ENCODE peak calls at places on chromosomes 12 and 14, in four cellular contexts. K is H1, L is K562, V is GM12878. J is an unnamed sample.

GRCh38 chr12:114995891-114996290 is 311.9 kb upstream of the TBX3 start:
- DNase-seq in V (no peak), L (no peak), K (no peak), J (no peak)

GRCh38 chr12:288687-289086 is 26.1 kb upstream of the SLC6A13 start:
- DNase-seq in K (no peak), L (no peak), V (no peak), J (no peak)

GRCh38 chr12:80165741-80166140 is 66.4 kb downstream of the OTOGL start:
- DNase-seq in V (no peak), L (no peak), K (no peak), J (no peak)

GRCh38 chr14:102824832-102825231 is 47.6 kb downstream of the TRAF3 start:
- DNase-seq in L (no peak), V (no peak), K (no peak), J (no peak)

GRCh38 chr14:36657409-36658090 is 4.1 kb upstream of the PAX9 start:
- DNase-seq in V (no peak), K (peak; percentile 78), L (no peak), J (no peak)

GRCh38 chr14:101404426-101405170 is 156.7 kb upstream of the DIO3 start:
- DNase-seq in V (no peak), K (no peak), L (no peak), J (no peak)

GRCh38 chr14:101122855-101123129 is 219.3 kb upstream of the RTL1 start:
- DNase-seq in K (peak; percentile 28), V (no peak), L (no peak), J (no peak)

GRCh38 chr12:9669534-9669933 is at the start of gene CLEC2D:
- DNase-seq in K (no peak), L (no peak), V (peak; percentile 95), J (no peak)

GRCh38 chr14:105836730-105837129 is 310.3 kb downstream of the TMEM121 start:
- DNase-seq in K (no peak), V (no peak), L (no peak), J (no peak)

GRCh38 chr12:20007331-20007730 is 361.0 kb upstream of the PDE3A start:
- DNase-seq in K (no peak), V (no peak), L (no peak), J (no peak)

GRCh38 chr14:63773504-63773903 is 45.6 kb upstream of the SGPP1 start:
- DNase-seq in V (no peak), L (no peak), K (no peak), J (no peak)

GRCh38 chr14:94850332-94851211 is 80.7 kb upstream of the GSC start:
- DNase-seq in K (no peak), V (no peak), L (no peak), J (no peak)

GRCh38 chr12:121494093-121494787 is 86.6 kb downstream of the KDM2B start:
- DNase-seq in K (peak; percentile 90), L (peak; percentile 71), V (no peak), J (no peak)

GRCh38 chr14:89041245-89041585 is 216.8 kb downstream of the TTC8 start:
- DNase-seq in L (no peak), V (no peak), K (no peak), J (peak; percentile 93)

GRCh38 chr12:1758887-1759286 is 61.5 kb upstream of the LRTM2 start:
- DNase-seq in K (no peak), L (no peak), V (no peak), J (peak; percentile 75)

GRCh38 chr12:50200507-50201273 is 33.5 kb upstream of the CERS5 start:
- DNase-seq in L (no peak), K (no peak), V (no peak), J (no peak)

GRCh38 chr12:108563135-108563803 is 873 bp downstream of the ISCU start:
- DNase-seq in V (peak; percentile 83), L (peak; percentile 93), K (peak; percentile 72), J (peak; percentile 83)

GRCh38 chr14:56199095-56199975 is 81.1 kb downstream of the PELI2 start:
- DNase-seq in L (peak; percentile 87), V (peak; percentile 32), K (no peak), J (no peak)

GRCh38 chr12:40248034-40248433 is 23.2 kb downstream of the LRRK2 start:
- DNase-seq in K (no peak), V (no peak), L (no peak), J (no peak)

GRCh38 chr14:84750763-84751554 is 779.0 kb upstream of the FLRT2 start:
- DNase-seq in L (no peak), K (no peak), V (no peak), J (no peak)

GRCh38 chr14:38145142-38145541 is 62.6 kb upstream of the SSTR1 start:
- DNase-seq in L (no peak), V (no peak), K (no peak), J (no peak)

GRCh38 chr12:110693731-110694130 is 4.8 kb upstream of the HVCN1 start:
- DNase-seq in V (no peak), L (no peak), K (no peak), J (no peak)

GRCh38 chr12:121719926-121720414 is 7.4 kb downstream of the TMEM120B start:
- DNase-seq in V (no peak), L (peak; percentile 20), K (no peak), J (no peak)

GRCh38 chr12:90883456-90883855 is 71.5 kb downstream of the CCER1 start:
- DNase-seq in V (no peak), L (no peak), K (no peak), J (no peak)

GRCh38 chr12:127393896-127394295 is 873.1 kb upstream of the TMEM132C start:
- DNase-seq in V (no peak), L (no peak), K (no peak), J (no peak)

GRCh38 chr14:63760014-63760413 is 32.1 kb upstream of the SGPP1 start:
- DNase-seq in L (no peak), V (no peak), K (no peak), J (no peak)

GRCh38 chr12:69657376-69658137 is 41.5 kb downstream of the BEST3 start:
- DNase-seq in K (no peak), V (no peak), L (peak; percentile 92), J (peak; percentile 49)

GRCh38 chr12:26940820-26941219 is 2.5 kb downstream of the FGFR1OP2 start:
- DNase-seq in K (no peak), L (peak; percentile 38), V (no peak), J (no peak)

GRCh38 chr12:27969011-27969900 is 3.3 kb downstream of the PTHLH start:
- DNase-seq in L (no peak), V (no peak), K (peak; percentile 69), J (no peak)

GRCh38 chr12:77220586-77220985 is 155.2 kb upstream of the E2F7 start:
- DNase-seq in L (no peak), V (no peak), K (no peak), J (no peak)

GRCh38 chr12:5705791-5706190 is 239.3 kb downstream of the ANO2 start:
- DNase-seq in V (no peak), K (no peak), L (no peak), J (no peak)

GRCh38 chr14:102949801-102950451 is 27.5 kb downstream of the AMN start:
- DNase-seq in V (no peak), K (no peak), L (no peak), J (no peak)

GRCh38 chr12:90280564-90281058 is 572.0 kb upstream of the ATP2B1 start:
- DNase-seq in K (no peak), V (peak; percentile 52), L (no peak), J (no peak)

GRCh38 chr14:50816419-50817047 is 14.4 kb downstream of the NIN start:
- DNase-seq in K (no peak), L (no peak), V (no peak), J (peak; percentile 34)

GRCh38 chr12:21190016-21190415 is 59.0 kb downstream of the SLCO1B1 start:
- DNase-seq in K (no peak), V (no peak), L (no peak), J (no peak)

GRCh38 chr12:1932264-1932777 is 13.9 kb upstream of the CACNA2D4 start:
- DNase-seq in L (no peak), V (no peak), K (peak; percentile 43), J (no peak)

GRCh38 chr12:80715850-80716249 is 862 bp upstream of the MYF5 start:
- DNase-seq in V (no peak), K (no peak), L (no peak), J (no peak)

DNA sequence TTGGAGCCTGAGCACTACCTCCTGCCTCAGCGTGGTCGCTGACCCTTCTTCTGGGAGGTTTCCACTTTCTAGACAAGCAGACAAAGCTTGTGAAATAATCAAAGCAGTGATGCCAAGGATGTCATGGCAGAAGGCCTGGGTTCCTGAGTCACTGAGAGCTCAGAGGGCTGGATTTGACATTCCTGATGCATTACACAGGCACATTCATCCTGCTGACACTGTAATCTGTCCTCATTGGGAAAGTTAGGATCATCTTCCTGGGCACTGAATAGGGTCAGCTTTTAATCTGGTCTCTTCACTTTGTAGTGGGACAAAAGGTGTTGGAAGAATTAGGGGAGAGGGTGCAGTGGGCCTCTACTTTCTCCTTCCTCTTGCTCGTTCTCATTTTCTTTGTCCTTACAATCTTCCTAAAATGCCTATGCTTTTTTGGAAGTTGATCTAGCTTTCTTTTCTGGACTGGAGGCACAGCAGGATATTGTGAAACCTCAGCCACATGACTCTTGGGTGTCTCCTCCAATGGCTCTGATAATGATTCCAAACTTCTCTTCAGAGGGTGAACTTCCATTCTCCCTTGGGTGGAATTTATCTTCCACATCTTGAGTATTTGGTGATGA is 29.6 kb downstream of the EEA1 start:
- DNase-seq in L (no peak), K (no peak), V (no peak), J (peak; percentile 85)
- TF ChIP-seq ATF2 in L (no peak), K (no peak), V (no peak), J (peak; percentile 35)

GRCh38 chr14:34219661-34220060 is 242.4 kb downstream of the SPTSSA start:
- DNase-seq in V (no peak), K (no peak), L (no peak), J (no peak)
- H2AFZ ChIP-seq in V (no peak overlapping the region), K (no peak overlapping the region), L (no peak overlapping the region), J (no peak overlapping the region)

GRCh38 chr14:96349286-96350075 is 13.7 kb downstream of the ATG2B start:
- DNase-seq in K (no peak), L (peak; percentile 41), V (no peak), J (no peak)
- H3K4me3 ChIP-seq in K (no peak overlapping the region), L (no peak overlapping the region), V (no peak overlapping the region), J (no peak overlapping the region)

DNA sequence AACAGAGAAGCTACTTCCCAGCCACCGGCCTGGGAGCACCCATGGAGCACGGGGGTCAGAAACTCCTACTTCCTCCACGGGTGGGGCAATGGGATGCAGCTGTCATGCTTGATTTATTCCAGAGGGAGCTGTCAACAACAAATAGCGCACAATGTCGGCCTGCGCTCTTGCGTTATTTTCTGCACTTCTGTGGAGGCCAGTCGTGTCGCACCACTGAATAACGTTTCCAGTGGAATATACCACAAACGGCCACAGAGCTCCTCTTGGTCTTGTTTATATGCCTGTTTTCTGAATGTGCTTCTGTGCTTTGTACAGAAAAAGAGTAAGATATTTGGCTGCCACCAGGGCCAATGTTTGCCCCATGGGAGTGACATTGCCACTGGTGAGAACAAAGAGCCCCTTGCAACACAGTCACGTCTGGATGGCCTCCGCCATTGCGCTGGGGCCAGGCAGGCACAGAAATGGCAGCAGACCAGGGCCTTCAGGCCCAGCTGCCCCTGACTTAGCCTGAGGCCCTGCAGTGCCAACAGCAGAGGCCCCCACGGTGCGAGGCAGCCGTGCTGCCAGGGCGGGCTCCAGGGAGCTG is 28.8 kb upstream of the TMEM179 start:
- DNase-seq in K (no peak), V (no peak), L (no peak), J (no peak)
- TF ChIP-seq ATF2 in K (no peak), V (no peak), L (no peak), J (no peak)

GRCh38 chr14:20508367-20508766 is 3.0 kb downstream of the RNASE10 start:
- DNase-seq in K (no peak), L (no peak), V (no peak), J (no peak)

GRCh38 chr14:20515846-20516245 is 10.5 kb downstream of the RNASE10 start:
- DNase-seq in L (no peak), K (no peak), V (no peak), J (no peak)

GRCh38 chr14:20516921-20517320 is 11.6 kb downstream of the RNASE10 start:
- DNase-seq in K (no peak), L (no peak), V (no peak), J (no peak)

GRCh38 chr14:20512139-20512905 is 7.0 kb downstream of the RNASE10 start:
- DNase-seq in K (no peak), V (no peak), L (no peak), J (no peak)
- H2AFZ ChIP-seq in K (peak overlapping the region; percentile 47), V (no peak overlapping the region), L (no peak overlapping the region), J (no peak overlapping the region)

J was measured in HepG2.